ENCODE peak calls at places on chromosomes 1 and 21, in four cellular contexts. J, H, P and W are unnamed samples.

GRCh38 chr1:184036517-184036949 is 995 bp downstream of the COLGALT2 start:
- DNase-seq in J (no peak), H (no peak), P (peak), W (no peak)

GRCh38 chr1:228090613-228091081 is 8.1 kb downstream of the ARF1 start:
- DNase-seq in J (no peak), H (no peak), P (no peak), W (no peak)

GRCh38 chr21:17461014-17461413 is 51.8 kb upstream of the CXADR start:
- DNase-seq in J (no peak), H (no peak), P (no peak), W (no peak)

GRCh38 chr1:8217011-8217711 is 100.8 kb upstream of the SLC45A1 start:
- DNase-seq in J (no peak), H (no peak), P (no peak), W (no peak)

GRCh38 chr1:67748630-67749029 is 63.6 kb downstream of the GADD45A start:
- DNase-seq in J (no peak), H (peak), P (peak), W (no peak)

GRCh38 chr1:35476099-35476674 is 81.0 kb downstream of the KIAA0319L start:
- DNase-seq in J (no peak), H (no peak), P (no peak), W (no peak)

GRCh38 chr1:64042331-64043100 is 160.9 kb upstream of the UBE2U start:
- DNase-seq in J (no peak), H (no peak), P (no peak), W (no peak)

GRCh38 chr1:47688631-47689296 is 250.9 kb downstream of the FOXD2 start:
- DNase-seq in J (no peak), H (no peak), P (no peak), W (no peak)

GRCh38 chr1:1153874-1154273 is 19.8 kb upstream of the TTLL10 start:
- DNase-seq in J (no peak), H (no peak), P (peak), W (no peak)

GRCh38 chr1:94646151-94646643 is 104.6 kb upstream of the F3 start:
- DNase-seq in J (no peak), H (no peak), P (no peak), W (no peak)

GRCh38 chr1:69611316-69611715 is 43.6 kb downstream of the LRRC7 start:
- DNase-seq in J (no peak), H (no peak), P (no peak), W (no peak)

GRCh38 chr1:112141923-112142322 is 152.5 kb upstream of the KCND3 start:
- DNase-seq in J (no peak), H (no peak), P (no peak), W (no peak)

GRCh38 chr1:1573843-1574720 is 581 bp downstream of the SSU72 start:
- DNase-seq in J (no peak), H (no peak), P (peak), W (peak)

GRCh38 chr1:168643152-168643551 is 66.7 kb downstream of the XCL1 start:
- DNase-seq in J (no peak), H (no peak), P (no peak), W (no peak)

GRCh38 chr1:53959664-53960250 is 13.6 kb downstream of the LRRC42 start:
- DNase-seq in J (no peak), H (no peak), P (peak), W (no peak)

GRCh38 chr1:223062177-223062576 is 80.9 kb downstream of the TLR5 start:
- DNase-seq in J (no peak), H (no peak), P (no peak), W (no peak)

GRCh38 chr1:108704501-108704900 is 8.2 kb upstream of the FNDC7 start:
- DNase-seq in J (no peak), H (no peak), P (no peak), W (no peak)

GRCh38 chr1:224433041-224433670 is 1.4 kb downstream of the WDR26 start:
- DNase-seq in J (no peak), H (no peak), P (no peak), W (no peak)

GRCh38 chr1:104979651-104980050 is 1230.0 kb downstream of the AMY1C start:
- DNase-seq in J (no peak), H (no peak), P (no peak), W (no peak)

GRCh38 chr1:93878501-93878888 is 511 bp downstream of the DNTTIP2 start:
- DNase-seq in J (no peak), H (no peak), P (peak), W (no peak)

GRCh38 chr1:225738763-225739162 is 38.9 kb upstream of the SRP9 start:
- DNase-seq in J (no peak), H (no peak), P (no peak), W (no peak)

GRCh38 chr1:240044620-240045019 is 47.1 kb upstream of the FMN2 start:
- DNase-seq in J (no peak), H (no peak), P (no peak), W (no peak)

GRCh38 chr1:202007703-202008489 is 2.5 kb upstream of the ELF3 start:
- DNase-seq in J (peak), H (no peak), P (no peak), W (no peak)

GRCh38 chr1:70360321-70360720 is 5.8 kb upstream of the ANKRD13C start:
- DNase-seq in J (no peak), H (no peak), P (no peak), W (no peak)

GRCh38 chr1:241998412-241998921 is 431 bp downstream of the MAP1LC3C start:
- DNase-seq in J (no peak), H (no peak), P (peak), W (peak)

GRCh38 chr1:219415433-219415832 is 197.5 kb downstream of the ZC3H11B start:
- DNase-seq in J (no peak), H (no peak), P (no peak), W (no peak)

GRCh38 chr1:219417610-219418009 is 195.3 kb downstream of the ZC3H11B start:
- DNase-seq in J (no peak), H (no peak), P (no peak), W (no peak)

GRCh38 chr1:219419135-219419534 is 193.8 kb downstream of the ZC3H11B start:
- DNase-seq in J (no peak), H (no peak), P (no peak), W (no peak)

GRCh38 chr1:219415915-219416314 is 197.0 kb downstream of the ZC3H11B start:
- DNase-seq in J (no peak), H (no peak), P (no peak), W (no peak)

DNA sequence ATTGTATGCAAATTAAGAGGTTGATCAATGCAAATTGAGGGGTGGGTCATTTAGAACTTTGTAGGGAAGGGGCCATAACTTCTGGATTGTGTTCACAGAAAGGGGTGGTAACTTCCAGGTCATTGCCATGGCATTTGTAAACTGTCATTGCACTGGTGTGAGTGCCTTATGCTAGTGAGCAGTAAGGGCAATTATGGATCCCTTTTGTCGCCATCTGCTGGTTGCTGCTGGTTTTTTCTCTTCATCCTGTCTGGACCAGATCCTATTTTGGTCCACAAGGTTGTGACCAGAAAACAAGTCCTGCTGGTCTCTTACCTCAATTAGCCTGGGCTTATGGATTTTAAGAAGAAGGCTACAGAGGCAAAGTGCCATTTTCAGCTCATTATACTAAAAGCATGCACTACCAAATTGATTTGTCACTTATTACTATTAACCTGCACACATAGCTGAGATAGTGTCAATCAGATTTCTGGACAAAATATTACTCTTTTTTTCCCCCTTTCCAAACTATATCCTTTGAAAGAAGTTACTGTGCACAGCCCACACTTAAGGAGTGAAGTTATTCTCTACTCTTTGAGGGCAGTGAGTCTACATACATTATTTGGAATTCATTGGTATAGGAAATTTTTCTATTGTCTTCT is 196.2 kb downstream of the ZC3H11B start:
- DNase-seq in J (peak), H (peak), P (peak), W (peak)
- TF ChIP-seq ZNF274 in J (no peak), H (no peak), P (no peak), W (no peak)

DNA sequence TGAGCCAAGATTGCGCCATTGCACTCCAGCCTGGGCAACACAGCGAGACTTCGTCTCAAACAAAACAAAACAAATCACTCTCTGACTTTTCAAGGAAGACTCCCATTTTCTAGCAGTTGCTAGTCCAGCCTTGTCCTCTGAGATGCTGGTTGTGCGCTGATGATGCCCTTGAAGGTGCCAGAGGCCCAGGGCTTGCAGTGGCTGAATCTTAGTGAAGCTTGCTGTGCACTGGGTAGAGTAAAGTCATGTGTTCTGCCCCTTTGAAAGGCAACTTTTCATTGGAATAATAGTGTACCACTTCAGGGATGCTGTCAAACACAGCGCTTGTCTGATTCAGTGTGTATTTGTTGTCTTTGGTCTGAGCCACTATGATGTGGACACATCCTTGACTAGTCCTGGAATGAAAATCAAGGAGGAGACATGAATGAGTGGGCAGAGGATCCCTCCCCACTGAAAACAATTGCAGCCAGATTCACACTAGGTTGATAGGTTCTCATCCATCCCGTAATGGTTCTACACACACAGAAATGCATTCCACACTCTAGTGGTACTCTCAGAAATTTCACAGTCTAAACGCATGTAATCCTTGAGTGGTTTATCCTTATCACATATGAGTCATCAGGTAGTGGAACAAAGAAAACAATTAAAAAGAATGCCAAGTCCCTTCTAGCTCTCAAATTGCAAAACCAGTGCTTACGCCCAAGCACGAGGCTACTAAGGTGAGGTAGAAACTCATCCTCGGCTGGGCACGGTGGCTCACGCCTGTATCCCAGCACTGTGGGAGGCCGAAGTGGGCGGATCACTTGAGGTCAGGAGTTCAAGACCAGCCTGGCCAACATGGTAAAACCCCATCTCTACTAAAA is 17.8 kb upstream of the TDRD10 start:
- DNase-seq in J (no peak), H (no peak), P (no peak), W (no peak)
- TF ChIP-seq SUZ12 in J (no peak), H (no peak), P (no peak), W (no peak)

GRCh38 chr1:158117854-158118691 is 62.6 kb upstream of the CD1D start:
- DNase-seq in J (peak), H (no peak), P (peak), W (peak)
- TF ChIP-seq ZNF274 in J (no peak), H (no peak), P (no peak), W (no peak)

DNA sequence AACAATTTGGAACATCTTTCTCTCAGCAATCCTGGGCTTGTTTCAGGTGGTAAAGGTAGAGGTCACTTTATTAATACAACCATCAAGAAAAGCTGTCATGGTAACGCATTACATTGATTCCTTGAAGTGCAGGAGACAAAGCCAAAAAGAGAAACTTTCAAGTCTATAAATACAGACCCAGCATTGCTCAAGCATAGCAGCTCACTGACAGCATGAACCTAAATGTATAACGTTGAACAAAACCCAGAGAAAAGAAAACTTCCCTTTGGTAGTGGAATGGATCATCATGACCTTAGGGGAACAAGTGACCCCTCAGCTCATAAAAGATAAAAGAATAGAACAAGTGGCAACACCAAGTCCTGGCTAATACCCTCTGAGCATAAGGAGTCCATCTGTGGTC is 332.2 kb downstream of the NTNG1 start:
- DNase-seq in J (no peak), H (no peak), P (no peak), W (no peak)
- TF ChIP-seq SUZ12 in J (no peak), H (no peak), P (no peak), W (no peak)

DNA sequence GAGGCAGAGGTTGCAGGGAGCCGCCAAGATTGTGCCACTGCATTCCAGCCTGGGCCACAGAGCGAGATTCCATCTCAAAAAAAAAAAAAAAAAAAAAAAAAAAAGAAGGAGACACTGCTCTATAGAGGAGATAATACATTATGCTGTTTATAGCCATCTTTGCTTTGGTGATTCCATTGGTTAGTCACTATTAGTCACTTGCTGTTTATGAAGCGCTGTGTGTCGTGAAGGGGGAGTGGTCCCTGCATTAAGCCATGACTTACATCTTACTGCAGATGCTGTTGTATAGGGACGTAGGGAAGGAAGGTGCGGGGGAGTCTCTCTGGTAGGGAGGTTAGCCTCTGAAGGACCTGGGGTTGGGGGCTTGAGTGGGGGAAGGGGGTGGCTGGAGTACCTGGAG is 48.3 kb downstream of the HUNK start:
- DNase-seq in J (no peak), H (no peak), P (no peak), W (no peak)
- TF ChIP-seq ZNF274 in J (no peak), H (no peak), P (no peak), W (no peak)

GRCh38 chr21:34343347-34344057 is 20.3 kb upstream of the KCNE2 start:
- DNase-seq in J (no peak), H (no peak), P (no peak), W (no peak)

GRCh38 chr21:34344058-34344425 is 19.8 kb upstream of the KCNE2 start:
- DNase-seq in J (no peak), H (no peak), P (no peak), W (no peak)

GRCh38 chr21:34345091-34345871 is 18.5 kb upstream of the KCNE2 start:
- DNase-seq in J (no peak), H (no peak), P (no peak), W (no peak)

GRCh38 chr21:34344584-34344983 is 19.2 kb upstream of the KCNE2 start:
- DNase-seq in J (no peak), H (no peak), P (no peak), W (no peak)

GRCh38 chr21:34345892-34346291 is 17.9 kb upstream of the KCNE2 start:
- DNase-seq in J (no peak), H (no peak), P (no peak), W (no peak)
- TF ChIP-seq SUZ12 in J (no peak), H (no peak), P (no peak), W (no peak)

GRCh38 chr1:107357381-107357780 is 216.5 kb downstream of the NTNG1 start:
- DNase-seq in J (no peak), H (no peak), P (no peak), W (no peak)
- TF ChIP-seq ZNF274 in J (no peak), H (no peak), P (no peak), W (no peak)

GRCh38 chr1:97759078-97759477 is 161.8 kb downstream of the DPYD start:
- DNase-seq in J (no peak), H (no peak), P (no peak), W (no peak)
- TF ChIP-seq SUZ12 in J (no peak), H (no peak), P (no peak), W (no peak)

GRCh38 chr1:204623894-204624361 is 61.6 kb downstream of the LRRN2 start:
- DNase-seq in J (no peak), H (no peak), P (peak), W (peak)
- TF ChIP-seq ZNF274 in J (no peak), H (no peak), P (no peak), W (no peak)

GRCh38 chr1:177424746-177425145 is 254.0 kb downstream of the BRINP2 start:
- DNase-seq in J (no peak), H (no peak), P (no peak), W (no peak)
- TF ChIP-seq SUZ12 in J (no peak), H (no peak), P (no peak), W (no peak)